ENCODE peak calls at places on chromosome 19, in six cellular contexts. One of them, this sample, is unnamed.

GRCh38 chr19:11673608-11674041 is 65.1 kb downstream of the ZNF823 start:
- DNase-seq in lung: peak; percentile 69
- DNase-seq in DND-41: peak; percentile 36
- DNase-seq in activated CD4-positive, alpha-beta T cell treated with anti-CD3 and anti-CD28 coated beads, Interleukin-2, amount 50 U/mL, for 48 hours: peak; percentile 42
- DNase-seq in stimulated activated naive CD8-positive, alpha-beta T cell treated with anti-CD3 and anti-CD28 coated beads, Interleukin-15, Interleukin-2, amounts not matched to agents 100 U/mL and 50 U/mL, for 24 hours: peak; percentile 57
- DNase-seq in NCI-H2081: no peak
- DNase-seq in this sample: no peak

GRCh38 chr19:58033741-58034475 is at the start of gene ZSCAN1:
- DNase-seq in lung: peak; percentile 59
- DNase-seq in DND-41: no peak
- DNase-seq in activated CD4-positive, alpha-beta T cell treated with anti-CD3 and anti-CD28 coated beads, Interleukin-2, amount 50 U/mL, for 48 hours: no peak
- DNase-seq in stimulated activated naive CD8-positive, alpha-beta T cell treated with anti-CD3 and anti-CD28 coated beads, Interleukin-15, Interleukin-2, amounts not matched to agents 100 U/mL and 50 U/mL, for 24 hours: peak; percentile 25
- DNase-seq in NCI-H2081: no peak
- DNase-seq in this sample: no peak

GRCh38 chr19:3042545-3043267 is 13.6 kb upstream of the TLE2 start:
- DNase-seq in lung: no peak
- DNase-seq in DND-41: no peak
- DNase-seq in activated CD4-positive, alpha-beta T cell treated with anti-CD3 and anti-CD28 coated beads, Interleukin-2, amount 50 U/mL, for 48 hours: no peak
- DNase-seq in stimulated activated naive CD8-positive, alpha-beta T cell treated with anti-CD3 and anti-CD28 coated beads, Interleukin-15, Interleukin-2, amounts not matched to agents 100 U/mL and 50 U/mL, for 24 hours: no peak
- DNase-seq in NCI-H2081: no peak
- DNase-seq in this sample: no peak

GRCh38 chr19:35400773-35401100 is 29.9 kb downstream of the GPR42 start:
- DNase-seq in lung: no peak
- DNase-seq in DND-41: no peak
- DNase-seq in activated CD4-positive, alpha-beta T cell treated with anti-CD3 and anti-CD28 coated beads, Interleukin-2, amount 50 U/mL, for 48 hours: no peak
- DNase-seq in stimulated activated naive CD8-positive, alpha-beta T cell treated with anti-CD3 and anti-CD28 coated beads, Interleukin-15, Interleukin-2, amounts not matched to agents 100 U/mL and 50 U/mL, for 24 hours: no peak
- DNase-seq in NCI-H2081: no peak
- DNase-seq in this sample: no peak

GRCh38 chr19:53775524-53775923 is 48.6 kb downstream of the NLRP12 start:
- DNase-seq in lung: no peak
- DNase-seq in DND-41: no peak
- DNase-seq in activated CD4-positive, alpha-beta T cell treated with anti-CD3 and anti-CD28 coated beads, Interleukin-2, amount 50 U/mL, for 48 hours: no peak
- DNase-seq in stimulated activated naive CD8-positive, alpha-beta T cell treated with anti-CD3 and anti-CD28 coated beads, Interleukin-15, Interleukin-2, amounts not matched to agents 100 U/mL and 50 U/mL, for 24 hours: no peak
- DNase-seq in NCI-H2081: no peak
- DNase-seq in this sample: no peak

GRCh38 chr19:46787331-46788100 is 878 bp downstream of the SLC1A5 start:
- DNase-seq in lung: peak; percentile 64
- DNase-seq in DND-41: peak; percentile 49
- DNase-seq in activated CD4-positive, alpha-beta T cell treated with anti-CD3 and anti-CD28 coated beads, Interleukin-2, amount 50 U/mL, for 48 hours: peak; percentile 42
- DNase-seq in stimulated activated naive CD8-positive, alpha-beta T cell treated with anti-CD3 and anti-CD28 coated beads, Interleukin-15, Interleukin-2, amounts not matched to agents 100 U/mL and 50 U/mL, for 24 hours: peak; percentile 52
- DNase-seq in NCI-H2081: peak; percentile 11
- DNase-seq in this sample: no peak

GRCh38 chr19:44975444-44975843 is 20.3 kb downstream of the CLPTM1 start:
- DNase-seq in lung: no peak
- DNase-seq in DND-41: no peak
- DNase-seq in activated CD4-positive, alpha-beta T cell treated with anti-CD3 and anti-CD28 coated beads, Interleukin-2, amount 50 U/mL, for 48 hours: no peak
- DNase-seq in stimulated activated naive CD8-positive, alpha-beta T cell treated with anti-CD3 and anti-CD28 coated beads, Interleukin-15, Interleukin-2, amounts not matched to agents 100 U/mL and 50 U/mL, for 24 hours: no peak
- DNase-seq in NCI-H2081: no peak
- DNase-seq in this sample: no peak

GRCh38 chr19:1387684-1388636 is 4.3 kb downstream of the NDUFS7 start:
- DNase-seq in lung: no peak
- DNase-seq in DND-41: no peak
- DNase-seq in activated CD4-positive, alpha-beta T cell treated with anti-CD3 and anti-CD28 coated beads, Interleukin-2, amount 50 U/mL, for 48 hours: no peak
- DNase-seq in stimulated activated naive CD8-positive, alpha-beta T cell treated with anti-CD3 and anti-CD28 coated beads, Interleukin-15, Interleukin-2, amounts not matched to agents 100 U/mL and 50 U/mL, for 24 hours: no peak
- DNase-seq in NCI-H2081: no peak
- DNase-seq in this sample: no peak

GRCh38 chr19:57241181-57241580 is 749 bp downstream of the ZNF805 start:
- DNase-seq in lung: no peak
- DNase-seq in DND-41: no peak
- DNase-seq in activated CD4-positive, alpha-beta T cell treated with anti-CD3 and anti-CD28 coated beads, Interleukin-2, amount 50 U/mL, for 48 hours: no peak
- DNase-seq in stimulated activated naive CD8-positive, alpha-beta T cell treated with anti-CD3 and anti-CD28 coated beads, Interleukin-15, Interleukin-2, amounts not matched to agents 100 U/mL and 50 U/mL, for 24 hours: no peak
- DNase-seq in NCI-H2081: no peak
- DNase-seq in this sample: no peak

GRCh38 chr19:39126593-39127187 is 1.1 kb downstream of the PAK4 start:
- DNase-seq in lung: peak; percentile 68
- DNase-seq in DND-41: no peak
- DNase-seq in activated CD4-positive, alpha-beta T cell treated with anti-CD3 and anti-CD28 coated beads, Interleukin-2, amount 50 U/mL, for 48 hours: no peak
- DNase-seq in stimulated activated naive CD8-positive, alpha-beta T cell treated with anti-CD3 and anti-CD28 coated beads, Interleukin-15, Interleukin-2, amounts not matched to agents 100 U/mL and 50 U/mL, for 24 hours: no peak
- DNase-seq in NCI-H2081: no peak
- DNase-seq in this sample: no peak

GRCh38 chr19:43784251-43784980 is 3.6 kb upstream of the KCNN4 start:
- DNase-seq in lung: no peak
- DNase-seq in DND-41: peak; percentile 68
- DNase-seq in activated CD4-positive, alpha-beta T cell treated with anti-CD3 and anti-CD28 coated beads, Interleukin-2, amount 50 U/mL, for 48 hours: peak; percentile 78
- DNase-seq in stimulated activated naive CD8-positive, alpha-beta T cell treated with anti-CD3 and anti-CD28 coated beads, Interleukin-15, Interleukin-2, amounts not matched to agents 100 U/mL and 50 U/mL, for 24 hours: peak; percentile 76
- DNase-seq in NCI-H2081: no peak
- DNase-seq in this sample: peak; percentile 76

GRCh38 chr19:52946322-52947310 is 16.1 kb downstream of the ZNF816 start:
- DNase-seq in lung: peak; percentile 36
- DNase-seq in DND-41: no peak
- DNase-seq in activated CD4-positive, alpha-beta T cell treated with anti-CD3 and anti-CD28 coated beads, Interleukin-2, amount 50 U/mL, for 48 hours: no peak
- DNase-seq in stimulated activated naive CD8-positive, alpha-beta T cell treated with anti-CD3 and anti-CD28 coated beads, Interleukin-15, Interleukin-2, amounts not matched to agents 100 U/mL and 50 U/mL, for 24 hours: no peak
- DNase-seq in NCI-H2081: no peak
- DNase-seq in this sample: no peak

GRCh38 chr19:4108767-4109625 is 14.9 kb downstream of the MAP2K2 start:
- DNase-seq in lung: no peak
- DNase-seq in DND-41: peak; percentile 93
- DNase-seq in activated CD4-positive, alpha-beta T cell treated with anti-CD3 and anti-CD28 coated beads, Interleukin-2, amount 50 U/mL, for 48 hours: peak; percentile 52
- DNase-seq in stimulated activated naive CD8-positive, alpha-beta T cell treated with anti-CD3 and anti-CD28 coated beads, Interleukin-15, Interleukin-2, amounts not matched to agents 100 U/mL and 50 U/mL, for 24 hours: peak; percentile 77
- DNase-seq in NCI-H2081: no peak
- DNase-seq in this sample: peak; percentile 95

GRCh38 chr19:40510526-40511115 is 43.8 kb downstream of the SPTBN4 start:
- DNase-seq in lung: no peak
- DNase-seq in DND-41: no peak
- DNase-seq in activated CD4-positive, alpha-beta T cell treated with anti-CD3 and anti-CD28 coated beads, Interleukin-2, amount 50 U/mL, for 48 hours: no peak
- DNase-seq in stimulated activated naive CD8-positive, alpha-beta T cell treated with anti-CD3 and anti-CD28 coated beads, Interleukin-15, Interleukin-2, amounts not matched to agents 100 U/mL and 50 U/mL, for 24 hours: no peak
- DNase-seq in NCI-H2081: no peak
- DNase-seq in this sample: no peak

GRCh38 chr19:41821003-41821735 is 23.3 kb downstream of the LYPD4 start:
- DNase-seq in lung: peak; percentile 51
- DNase-seq in DND-41: peak; percentile 43
- DNase-seq in activated CD4-positive, alpha-beta T cell treated with anti-CD3 and anti-CD28 coated beads, Interleukin-2, amount 50 U/mL, for 48 hours: peak; percentile 38
- DNase-seq in stimulated activated naive CD8-positive, alpha-beta T cell treated with anti-CD3 and anti-CD28 coated beads, Interleukin-15, Interleukin-2, amounts not matched to agents 100 U/mL and 50 U/mL, for 24 hours: peak; percentile 42
- DNase-seq in NCI-H2081: peak; percentile 75
- DNase-seq in this sample: peak; percentile 45

GRCh38 chr19:43641333-43641732 is 1.7 kb upstream of the CADM4 start:
- DNase-seq in lung: no peak
- DNase-seq in DND-41: no peak
- DNase-seq in activated CD4-positive, alpha-beta T cell treated with anti-CD3 and anti-CD28 coated beads, Interleukin-2, amount 50 U/mL, for 48 hours: no peak
- DNase-seq in stimulated activated naive CD8-positive, alpha-beta T cell treated with anti-CD3 and anti-CD28 coated beads, Interleukin-15, Interleukin-2, amounts not matched to agents 100 U/mL and 50 U/mL, for 24 hours: no peak
- DNase-seq in NCI-H2081: no peak
- DNase-seq in this sample: no peak

GRCh38 chr19:47274891-47275865 is 493 bp downstream of the INAFM1 start:
- DNase-seq in lung: no peak
- DNase-seq in DND-41: peak; percentile 25
- DNase-seq in activated CD4-positive, alpha-beta T cell treated with anti-CD3 and anti-CD28 coated beads, Interleukin-2, amount 50 U/mL, for 48 hours: no peak
- DNase-seq in stimulated activated naive CD8-positive, alpha-beta T cell treated with anti-CD3 and anti-CD28 coated beads, Interleukin-15, Interleukin-2, amounts not matched to agents 100 U/mL and 50 U/mL, for 24 hours: no peak
- DNase-seq in NCI-H2081: no peak
- DNase-seq in this sample: no peak

GRCh38 chr19:2582984-2583956 is 107.3 kb downstream of the GADD45B start:
- DNase-seq in lung: no peak
- DNase-seq in DND-41: no peak
- DNase-seq in activated CD4-positive, alpha-beta T cell treated with anti-CD3 and anti-CD28 coated beads, Interleukin-2, amount 50 U/mL, for 48 hours: no peak
- DNase-seq in stimulated activated naive CD8-positive, alpha-beta T cell treated with anti-CD3 and anti-CD28 coated beads, Interleukin-15, Interleukin-2, amounts not matched to agents 100 U/mL and 50 U/mL, for 24 hours: no peak
- DNase-seq in NCI-H2081: no peak
- DNase-seq in this sample: no peak

GRCh38 chr19:38657633-38658222 is 10.3 kb downstream of the ACTN4 start:
- DNase-seq in lung: no peak
- DNase-seq in DND-41: no peak
- DNase-seq in activated CD4-positive, alpha-beta T cell treated with anti-CD3 and anti-CD28 coated beads, Interleukin-2, amount 50 U/mL, for 48 hours: no peak
- DNase-seq in stimulated activated naive CD8-positive, alpha-beta T cell treated with anti-CD3 and anti-CD28 coated beads, Interleukin-15, Interleukin-2, amounts not matched to agents 100 U/mL and 50 U/mL, for 24 hours: no peak
- DNase-seq in NCI-H2081: no peak
- DNase-seq in this sample: no peak

GRCh38 chr19:35031072-35031881 is 1.0 kb downstream of the SCN1B start:
- DNase-seq in lung: no peak
- DNase-seq in DND-41: no peak
- DNase-seq in activated CD4-positive, alpha-beta T cell treated with anti-CD3 and anti-CD28 coated beads, Interleukin-2, amount 50 U/mL, for 48 hours: no peak
- DNase-seq in stimulated activated naive CD8-positive, alpha-beta T cell treated with anti-CD3 and anti-CD28 coated beads, Interleukin-15, Interleukin-2, amounts not matched to agents 100 U/mL and 50 U/mL, for 24 hours: no peak
- DNase-seq in NCI-H2081: no peak
- DNase-seq in this sample: no peak

GRCh38 chr19:44903602-44904425 is 1.8 kb upstream of the APOE start:
- DNase-seq in lung: peak; percentile 78
- DNase-seq in DND-41: peak; percentile 64
- DNase-seq in activated CD4-positive, alpha-beta T cell treated with anti-CD3 and anti-CD28 coated beads, Interleukin-2, amount 50 U/mL, for 48 hours: peak; percentile 78
- DNase-seq in stimulated activated naive CD8-positive, alpha-beta T cell treated with anti-CD3 and anti-CD28 coated beads, Interleukin-15, Interleukin-2, amounts not matched to agents 100 U/mL and 50 U/mL, for 24 hours: peak; percentile 87
- DNase-seq in NCI-H2081: peak; percentile 29
- DNase-seq in this sample: no peak

GRCh38 chr19:28436320-28436719 is 776.6 kb downstream of the UQCRFS1 start:
- DNase-seq in lung: no peak
- DNase-seq in DND-41: no peak
- DNase-seq in activated CD4-positive, alpha-beta T cell treated with anti-CD3 and anti-CD28 coated beads, Interleukin-2, amount 50 U/mL, for 48 hours: no peak
- DNase-seq in stimulated activated naive CD8-positive, alpha-beta T cell treated with anti-CD3 and anti-CD28 coated beads, Interleukin-15, Interleukin-2, amounts not matched to agents 100 U/mL and 50 U/mL, for 24 hours: no peak
- DNase-seq in NCI-H2081: no peak
- DNase-seq in this sample: no peak

GRCh38 chr19:42452590-42452989 is 9.8 kb upstream of the CXCL17 start:
- DNase-seq in lung: no peak
- DNase-seq in DND-41: no peak
- DNase-seq in activated CD4-positive, alpha-beta T cell treated with anti-CD3 and anti-CD28 coated beads, Interleukin-2, amount 50 U/mL, for 48 hours: no peak
- DNase-seq in stimulated activated naive CD8-positive, alpha-beta T cell treated with anti-CD3 and anti-CD28 coated beads, Interleukin-15, Interleukin-2, amounts not matched to agents 100 U/mL and 50 U/mL, for 24 hours: no peak
- DNase-seq in NCI-H2081: no peak
- DNase-seq in this sample: no peak